ENCODE peak calls at places on chromosomes 11 and 22, in eight cellular contexts. E is tibial artery; J is transverse colon; S is CD8-positive, alpha-beta T cell; G is left ventricle myocardium inferior; A is neuronal stem cell; B is CD8-positive, alpha-beta memory T cell; R is neural progenitor cell. Y is an unnamed sample. For H3K4me1 and H3K27me3, the result is how much of the 10 kb centered on the place peaks cover.

GRCh38 chr11:123306531-123306930 is 111.5 kb upstream of the CLMP start:
- DNase-seq in G (no peak), E (no peak), A (no peak), S (no peak), B (no peak), J (no peak), R (no peak), Y (no peak)

GRCh38 chr11:86955674-86956522 is 703 bp upstream of the FZD4 start:
- DNase-seq in R (peak), E (peak), A (peak), B (peak), J (peak), G (peak), S (no peak), Y (peak)

GRCh38 chr11:36509694-36510566 is at the start of gene TRAF6:
- DNase-seq in R (peak), S (peak), E (peak), B (peak), J (peak), G (peak), A (peak), Y (peak)

GRCh38 chr22:35561796-35562526 is 21.3 kb downstream of the RASD2 start:
- DNase-seq in R (no peak), S (no peak), A (no peak), G (no peak), B (no peak), J (no peak), E (no peak), Y (no peak)

GRCh38 chr22:38144025-38144405 is 33.5 kb upstream of the BAIAP2L2 start:
- DNase-seq in S (no peak), A (no peak), E (peak), B (no peak), G (no peak), R (no peak), J (no peak), Y (no peak)

GRCh38 chr11:24234822-24235508 is 261.9 kb upstream of the LUZP2 start:
- DNase-seq in G (no peak), R (peak), E (no peak), S (no peak), B (no peak), A (no peak), J (peak), Y (peak)

GRCh38 chr11:117259417-117259816 is 26.9 kb downstream of the RNF214 start:
- DNase-seq in G (no peak), A (no peak), S (no peak), J (no peak), B (no peak), E (no peak), R (no peak), Y (no peak)

GRCh38 chr22:40668611-40669390 is 10.5 kb upstream of the MCHR1 start:
- DNase-seq in S (no peak), R (peak), A (no peak), J (no peak), E (no peak), B (no peak), G (no peak), Y (no peak)

GRCh38 chr11:70871881-70872280 is 380.5 kb downstream of the SHANK2 start:
- DNase-seq in R (no peak), J (peak), S (no peak), G (no peak), B (no peak), E (no peak), A (no peak), Y (no peak)

GRCh38 chr11:62709262-62710000 is 2.0 kb downstream of the GNG3 start:
- DNase-seq in B (peak), A (peak), E (peak), G (peak), R (peak), J (peak), S (peak), Y (peak)

GRCh38 chr22:18077639-18078328 is at the start of gene PEX26:
- DNase-seq in R (peak), A (peak), J (peak), E (peak), B (peak), G (peak), S (peak), Y (peak)

GRCh38 chr11:8006349-8006977 is 19.3 kb downstream of the EIF3F start:
- DNase-seq in G (peak), S (peak), R (peak), J (peak), E (no peak), B (peak), A (peak), Y (peak)

GRCh38 chr11:116962108-116962507 is 124.7 kb upstream of the APOA1 start:
- DNase-seq in B (no peak), S (no peak), E (no peak), R (no peak), G (no peak), A (no peak), J (no peak), Y (no peak)

GRCh38 chr11:4748435-4748834 is 21.3 kb downstream of the OR51F1 start:
- DNase-seq in A (no peak), J (no peak), B (no peak), S (no peak), R (no peak), E (no peak), G (no peak), Y (no peak)

GRCh38 chr11:75356613-75357012 is 5.2 kb upstream of the ARRB1 start:
- DNase-seq in B (no peak), E (no peak), G (no peak), R (no peak), S (no peak), J (no peak), A (no peak), Y (no peak)

GRCh38 chr22:48478529-48479265 is 1349.0 kb downstream of the BRD1 start:
- DNase-seq in J (no peak), S (no peak), R (no peak), G (no peak), A (no peak), B (no peak), E (no peak), Y (no peak)

GRCh38 chr11:61587951-61588695 is 7.2 kb upstream of the SYT7 start:
- DNase-seq in J (peak), R (peak), B (peak), G (peak), S (peak), E (no peak), A (peak), Y (peak)

GRCh38 chr22:26002456-26002855 is 166.8 kb upstream of the SEZ6L start:
- DNase-seq in R (no peak), S (no peak), E (no peak), B (no peak), J (no peak), G (no peak), A (no peak), Y (no peak)

GRCh38 chr11:43359432-43359818 is 705 bp downstream of the TTC17 start:
- DNase-seq in S (peak), R (no peak), B (no peak), G (no peak), A (peak), E (no peak), J (peak), Y (peak)

GRCh38 chr11:73585834-73586575 is 11.9 kb downstream of the FAM168A start:
- DNase-seq in S (no peak), B (no peak), G (no peak), J (no peak), A (no peak), E (no peak), R (no peak), Y (no peak)

GRCh38 chr11:46333129-46333947 is 13.9 kb upstream of the DGKZ start:
- DNase-seq in G (no peak), S (peak), E (no peak), B (no peak), J (no peak), R (peak), A (no peak), Y (no peak)

GRCh38 chr22:49717322-49717919 is 110.3 kb downstream of the BRD1 start:
- DNase-seq in J (no peak), B (no peak), E (no peak), S (no peak), G (no peak), A (no peak), R (peak), Y (no peak)

GRCh38 chr11:112662554-112662953 is 298.7 kb upstream of the NCAM1 start:
- DNase-seq in A (no peak), S (no peak), G (no peak), J (no peak), B (no peak), R (no peak), E (no peak), Y (peak)

GRCh38 chr11:933002-933820 is 7.5 kb downstream of the AP2A2 start:
- DNase-seq in E (no peak), S (no peak), J (no peak), G (no peak), B (no peak), A (no peak), R (no peak), Y (no peak)

GRCh38 chr11:936199-936598 is 10.5 kb downstream of the AP2A2 start:
- DNase-seq in B (no peak), G (no peak), R (no peak), E (no peak), J (no peak), A (no peak), S (no peak), Y (no peak)

GRCh38 chr11:932435-932834 is 6.8 kb downstream of the AP2A2 start:
- DNase-seq in J (no peak), B (no peak), G (no peak), A (no peak), R (no peak), E (no peak), S (no peak), Y (no peak)

GRCh38 chr11:933936-934335 is 8.3 kb downstream of the AP2A2 start:
- DNase-seq in G (no peak), S (no peak), E (no peak), A (no peak), J (no peak), B (no peak), R (peak), Y (no peak)

DNA sequence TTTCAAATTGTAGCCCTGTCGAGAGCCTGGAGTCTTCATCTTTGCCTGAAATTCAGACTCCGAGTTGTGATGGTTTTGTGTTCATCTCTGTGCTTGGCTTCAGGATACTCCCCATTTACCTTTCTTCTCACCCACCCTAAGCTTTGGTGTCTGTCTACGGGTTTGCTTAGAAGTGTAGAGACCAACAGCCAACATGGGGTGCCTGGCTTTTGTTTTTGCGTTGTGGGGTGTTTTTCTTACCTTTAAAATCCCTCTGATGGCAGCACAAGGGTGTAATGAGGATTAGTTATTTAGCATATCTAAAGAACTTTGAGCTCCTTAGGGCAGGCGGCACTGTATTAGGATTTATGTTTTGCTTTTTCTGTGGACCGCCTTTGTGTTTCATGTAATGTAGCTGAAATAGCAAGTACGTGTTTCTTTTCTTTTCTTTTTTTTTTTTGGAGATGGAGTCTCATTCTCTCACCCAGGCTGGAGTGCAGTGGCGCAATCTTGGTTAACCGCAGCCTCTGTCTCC is 8.8 kb downstream of the AP2A2 start:
- DNase-seq in G (no peak), J (no peak), B (no peak), A (no peak), S (no peak), R (peak), E (no peak), Y (no peak)
- H3K4me1 ChIP-seq in G (half or more), J (under half), B (under half), A (under half), S (under half), R (under half), E (under half), Y (under half)

DNA sequence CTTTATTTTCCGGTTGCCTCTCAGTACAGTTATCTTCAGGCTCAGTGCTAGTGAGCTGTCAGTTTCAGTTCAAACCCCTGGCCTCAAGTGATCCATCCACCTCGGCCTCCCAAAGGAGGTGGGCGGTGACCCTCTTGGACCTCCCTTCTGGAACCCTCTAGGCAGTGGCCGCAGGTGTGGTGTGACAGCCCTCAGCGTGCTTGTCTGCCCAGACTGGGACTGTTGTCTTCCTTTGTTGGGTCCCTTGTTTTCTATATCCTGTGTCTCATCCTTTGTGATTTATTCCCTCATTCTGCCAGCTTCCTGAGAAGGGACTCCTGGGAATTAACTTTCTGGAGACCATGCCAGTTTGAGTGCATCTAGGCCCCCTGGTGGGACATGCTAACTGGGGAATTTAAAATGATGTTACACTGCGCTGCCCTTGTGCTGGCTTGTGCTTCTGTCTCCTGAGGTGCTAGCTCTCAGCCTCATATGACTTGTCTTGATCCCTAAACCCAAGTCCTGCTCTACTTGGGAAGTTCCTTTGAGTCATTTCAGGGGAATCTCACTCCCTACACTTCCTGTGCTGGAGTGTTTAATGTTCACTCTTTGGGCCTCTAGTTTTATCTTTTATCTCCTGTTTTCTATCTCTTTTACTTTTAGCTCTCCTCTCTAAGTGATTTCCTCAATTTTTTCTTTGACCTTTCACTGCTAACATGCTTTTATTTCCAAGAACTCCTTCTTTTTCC is 19.4 kb downstream of the MED15 start:
- DNase-seq in S (no peak), R (no peak), J (no peak), A (no peak), B (no peak), E (no peak), G (no peak), Y (no peak)
- H3K4me3 ChIP-seq in S (no peak), R (no peak), J (no peak), A (no peak), B (no peak), E (no peak), G (no peak), Y (no peak)

DNA sequence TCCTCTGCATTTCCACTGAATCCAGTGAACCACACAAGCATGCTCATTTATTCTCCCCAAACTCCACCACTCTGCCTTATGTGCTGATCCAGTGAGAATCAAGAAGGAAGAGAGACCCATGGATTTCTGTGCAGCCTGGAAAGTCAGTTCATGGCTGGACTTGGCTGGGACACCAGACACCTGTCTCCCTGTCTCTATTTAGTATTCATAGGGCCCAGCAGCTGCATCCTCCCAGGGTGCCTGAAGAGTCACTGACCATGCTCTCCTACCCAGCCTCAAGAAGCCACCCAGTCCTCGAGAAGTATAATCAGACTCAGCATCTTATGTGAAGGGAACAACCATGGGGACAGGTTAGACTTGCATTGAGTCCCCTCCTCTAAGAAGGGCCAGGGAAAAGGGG is 83.2 kb downstream of the ZNF280B start:
- DNase-seq in J (no peak), S (no peak), A (no peak), E (no peak), R (no peak), B (no peak), G (no peak), Y (no peak)
- H3K27me3 ChIP-seq in J (under half), S (under half), A (under half), E (under half), R (half or more), B (under half), G (half or more), Y (under half)

GRCh38 chr11:13303668-13304649 is 26.4 kb downstream of the BMAL1 start:
- DNase-seq in R (no peak), A (no peak), S (no peak), E (no peak), B (no peak), J (no peak), G (no peak), Y (no peak)
- H3K4me1 ChIP-seq in R (under half), A (under half), S (half or more), E (under half), B (half or more), J (under half), G (half or more), Y (under half)

DNA sequence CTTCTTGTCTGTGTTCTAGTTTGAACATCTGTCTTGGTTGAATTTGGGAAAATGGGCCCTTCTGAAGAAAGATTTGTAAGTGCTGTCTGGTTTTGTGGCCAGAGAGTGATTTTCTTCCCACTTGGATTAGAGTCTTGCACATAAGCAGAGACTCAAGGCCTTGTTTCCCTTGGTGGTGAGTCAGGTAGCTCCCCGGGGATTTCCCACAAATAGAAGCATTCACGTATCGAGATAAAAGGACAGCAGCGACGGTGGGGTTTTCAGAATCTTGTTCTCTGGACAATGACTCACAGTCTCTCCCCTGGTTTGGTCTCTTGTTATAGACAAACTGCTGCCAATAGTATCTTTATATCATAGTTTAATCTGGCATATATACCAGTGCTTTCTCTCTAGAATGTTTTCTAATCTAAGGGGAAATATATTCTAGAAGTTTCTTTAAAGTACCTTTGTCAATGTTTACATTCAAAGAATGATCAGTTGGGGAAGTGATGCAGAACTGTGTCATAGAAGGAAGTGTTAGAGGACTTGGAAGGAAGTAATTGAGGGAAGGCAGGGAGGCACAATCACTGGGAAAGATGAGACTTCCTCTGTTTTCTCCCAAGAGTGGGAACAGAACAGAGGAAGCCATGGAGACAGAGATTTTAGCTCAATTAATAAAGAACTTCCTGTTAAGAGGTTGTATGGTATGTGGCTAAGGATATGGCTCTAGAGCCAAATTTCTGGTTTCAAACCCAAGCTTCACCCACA is 18.1 kb downstream of the POLA2 start:
- DNase-seq in E (no peak), G (no peak), B (no peak), R (no peak), S (no peak), J (no peak), A (no peak), Y (no peak)
- H3K4me3 ChIP-seq in E (no peak), G (no peak), B (no peak), R (no peak), S (no peak), J (no peak), A (no peak), Y (no peak)

GRCh38 chr11:72243567-72244316 is at the start of gene PHOX2A:
- DNase-seq in S (no peak), A (no peak), R (peak), G (no peak), E (no peak), B (no peak), J (no peak), Y (peak)
- H3K27me3 ChIP-seq in S (under half), A (half or more), R (half or more), G (half or more), E (under half), B (half or more), J (half or more), Y (under half)

GRCh38 chr22:30542811-30543188 is 3.7 kb downstream of the SEC14L6 start:
- DNase-seq in E (no peak), A (no peak), G (no peak), B (no peak), S (no peak), J (no peak), R (no peak), Y (no peak)
- H3K4me1 ChIP-seq in E (under half), A (under half), G (under half), B (under half), S (under half), J (under half), R (under half), Y (under half)

GRCh38 chr11:68013611-68014156 is 3.6 kb downstream of the ALDH3B1 start:
- DNase-seq in B (no peak), S (no peak), E (no peak), G (no peak), A (no peak), R (no peak), J (no peak), Y (no peak)

GRCh38 chr11:68014157-68014965 is 4.2 kb downstream of the ALDH3B1 start:
- DNase-seq in A (no peak), S (no peak), R (no peak), B (no peak), E (peak), G (no peak), J (peak), Y (no peak)

GRCh38 chr11:68015467-68015866 is 5.3 kb downstream of the ALDH3B1 start:
- DNase-seq in R (no peak), E (no peak), B (no peak), G (no peak), A (no peak), J (no peak), S (no peak), Y (no peak)

GRCh38 chr11:68016161-68016903 is 6.2 kb downstream of the ALDH3B1 start:
- DNase-seq in B (no peak), R (no peak), G (no peak), E (no peak), J (no peak), S (no peak), A (no peak), Y (peak)

DNA sequence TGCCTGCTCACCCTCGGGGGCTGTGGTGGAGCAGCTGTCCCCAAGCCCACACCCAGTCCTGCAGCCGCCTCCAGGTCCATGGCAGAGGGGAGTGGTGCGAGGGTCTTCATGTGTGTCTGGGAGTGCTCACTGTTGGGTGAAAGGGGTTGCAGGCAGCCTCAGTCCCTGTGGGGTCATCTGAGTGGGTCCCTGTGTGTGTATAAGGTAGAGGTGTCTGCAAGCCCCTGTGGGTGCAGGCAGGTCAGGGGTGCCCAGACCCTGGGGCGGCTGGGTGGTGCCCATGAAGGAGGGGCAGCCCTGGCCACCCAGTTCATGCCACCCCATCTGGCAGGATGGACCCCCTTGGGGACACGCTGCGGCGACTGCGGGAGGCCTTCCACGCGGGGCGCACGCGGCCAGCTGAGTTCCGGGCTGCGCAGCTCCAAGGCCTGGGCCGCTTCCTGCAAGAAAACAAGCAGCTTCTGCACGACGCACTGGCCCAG is 4.9 kb downstream of the ALDH3B1 start:
- DNase-seq in E (no peak), A (no peak), B (no peak), J (no peak), S (no peak), G (no peak), R (no peak), Y (no peak)
- H3K4me3 ChIP-seq in E (no peak), A (no peak), B (no peak), J (no peak), S (no peak), G (no peak), R (no peak), Y (no peak)

Y was measured in BE2C.